ENCODE peak calls at places on chromosomes 7 and 10, in five cellular contexts. X, M, N, E and I are unnamed samples.

GRCh38 chr7:77415822-77416620 is at the start of gene GSAP:
- DNase-seq in X (peak), M (no peak), N (peak), E (peak), I (peak)

GRCh38 chr7:93910076-93910994 is 4.0 kb downstream of the GNGT1 start:
- DNase-seq in X (no peak), M (no peak), N (no peak), E (no peak), I (peak)

GRCh38 chr10:133327651-133328357 is 8.9 kb downstream of the CALY start:
- DNase-seq in X (no peak), M (no peak), N (no peak), E (no peak), I (no peak)

GRCh38 chr10:69449841-69450240 is 1.4 kb upstream of the TSPAN15 start:
- DNase-seq in X (peak), M (peak), N (no peak), E (no peak), I (peak)

GRCh38 chr10:86520871-86521619 is 547 bp downstream of the WAPL start:
- DNase-seq in X (peak), M (no peak), N (peak), E (peak), I (peak)

GRCh38 chr10:63896992-63897391 is 375.8 kb downstream of the REEP3 start:
- DNase-seq in X (no peak), M (no peak), N (no peak), E (no peak), I (no peak)

GRCh38 chr7:150974468-150975391 is 3.4 kb downstream of the KCNH2 start:
- DNase-seq in X (peak), M (no peak), N (peak), E (peak), I (peak)

GRCh38 chr10:22447068-22447467 is 101.8 kb downstream of the SPAG6 start:
- DNase-seq in X (no peak), M (no peak), N (no peak), E (no peak), I (no peak)

GRCh38 chr10:43354325-43354635 is 17.2 kb upstream of the FXYD4 start:
- DNase-seq in X (no peak), M (no peak), N (no peak), E (no peak), I (no peak)